ENCODE peak calls at places on chromosomes 12 and 14, in four cellular contexts. L is endothelial cell of umbilical vein, Z is IMR-90, A is K562. H is an unnamed sample.

GRCh38 chr14:97873291-97873690 is 1076.1 kb downstream of the VRK1 start:
- DNase-seq in L (no peak), Z (no peak), A (no peak), H (no peak)

GRCh38 chr12:332581-333205 is 56.4 kb downstream of the KDM5A start:
- DNase-seq in L (peak; percentile 27), Z (no peak), A (no peak), H (no peak)

GRCh38 chr12:47614521-47614920 is 91.3 kb downstream of the RPAP3 start:
- DNase-seq in L (no peak), Z (no peak), A (no peak), H (no peak)

GRCh38 chr14:105531088-105531957 is 4.9 kb downstream of the TMEM121 start:
- DNase-seq in L (no peak), Z (no peak), A (no peak), H (no peak)

GRCh38 chr14:68305738-68306137 is 486.2 kb downstream of the RAD51B start:
- DNase-seq in L (no peak), Z (no peak), A (no peak), H (no peak)

GRCh38 chr14:63302135-63302534 is 16.6 kb downstream of the GPHB5 start:
- DNase-seq in L (no peak), Z (no peak), A (no peak), H (no peak)

GRCh38 chr12:16515666-16516065 is 90.3 kb downstream of the LMO3 start:
- DNase-seq in L (no peak), Z (peak; percentile 66), A (no peak), H (no peak)

GRCh38 chr12:57016348-57016747 is at the start of gene TAC3:
- DNase-seq in L (no peak), Z (no peak), A (peak; percentile 63), H (no peak)

GRCh38 chr12:126874427-126875026 is 1392.4 kb upstream of the TMEM132C start:
- DNase-seq in L (no peak), Z (no peak), A (peak; percentile 79), H (no peak)

GRCh38 chr14:71212683-71213107 is 305.4 kb downstream of the PCNX1 start:
- DNase-seq in L (no peak), Z (peak; percentile 10), A (no peak), H (no peak)

GRCh38 chr14:67620217-67620789 is 583 bp downstream of the ARG2 start:
- DNase-seq in L (peak; percentile 31), Z (peak; percentile 7), A (no peak), H (no peak)

GRCh38 chr12:56644654-56645053 is 1.1 kb downstream of the ATP5F1B start:
- DNase-seq in L (peak; percentile 24), Z (no peak), A (no peak), H (no peak)

GRCh38 chr14:106821119-106821518 is 1294.7 kb downstream of the TMEM121 start:
- DNase-seq in L (no peak), Z (no peak), A (no peak), H (no peak)
- H3K9me1 ChIP-seq in L (no peaks in the 10 kb centered on the region), Z (no peaks in the 10 kb centered on the region), A (no peaks in the 10 kb centered on the region), H (no peaks in the 10 kb centered on the region)

GRCh38 chr14:33933386-33933934 is 17.4 kb downstream of the EGLN3 start:
- DNase-seq in L (peak; percentile 59), Z (no peak), A (no peak), H (no peak)

GRCh38 chr14:33932526-33933292 is 18.2 kb downstream of the EGLN3 start:
- DNase-seq in L (no peak), Z (no peak), A (no peak), H (no peak)

GRCh38 chr14:33934938-33935337 is 15.9 kb downstream of the EGLN3 start:
- DNase-seq in L (no peak), Z (no peak), A (no peak), H (no peak)

GRCh38 chr14:33932033-33932432 is 18.8 kb downstream of the EGLN3 start:
- DNase-seq in L (no peak), Z (no peak), A (no peak), H (no peak)

GRCh38 chr14:33934043-33934750 is 16.7 kb downstream of the EGLN3 start:
- DNase-seq in L (peak; percentile 33), Z (no peak), A (no peak), H (no peak)
- H3K9me1 ChIP-seq in L (no peaks in the 10 kb centered on the region), Z (no peaks in the 10 kb centered on the region), A (no peaks in the 10 kb centered on the region), H (no peaks in the 10 kb centered on the region)

GRCh38 chr14:93299831-93300230 is 33.0 kb downstream of the BTBD7 start:
- DNase-seq in L (no peak), Z (no peak), A (no peak), H (no peak)
- H3K9me1 ChIP-seq in L (no peaks in the 10 kb centered on the region), Z (peaks cover 14% of the 10 kb centered on the region), A (no peaks in the 10 kb centered on the region), H (peaks cover 4% of the 10 kb centered on the region)

DNA sequence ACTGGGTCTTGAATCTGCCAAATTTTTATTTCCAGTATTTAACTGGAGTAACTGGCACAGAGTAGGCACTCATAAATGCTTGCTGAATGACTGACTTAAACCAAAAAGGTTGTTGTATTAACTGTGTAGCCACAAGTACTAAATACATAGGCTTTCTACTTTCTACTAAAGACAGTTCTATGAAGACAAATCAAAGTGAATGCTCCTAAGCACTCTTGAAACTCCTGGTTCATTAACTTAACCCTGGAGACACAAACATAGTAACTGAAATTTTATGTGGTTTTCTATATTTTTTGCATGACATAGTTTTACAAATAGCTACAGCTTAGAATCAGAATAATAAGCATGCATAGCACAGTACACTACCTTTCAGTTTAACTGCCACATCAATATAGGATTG is 70.4 kb downstream of the TXNDC16 start:
- DNase-seq in L (no peak), Z (no peak), A (no peak), H (no peak)
- H3K9me1 ChIP-seq in L (no peaks in the 10 kb centered on the region), Z (no peaks in the 10 kb centered on the region), A (no peaks in the 10 kb centered on the region), H (no peaks in the 10 kb centered on the region)

GRCh38 chr12:104699489-104700194 is 242.9 kb downstream of the CHST11 start:
- DNase-seq in L (no peak), Z (peak; percentile 13), A (no peak), H (no peak)
- H3K9me1 ChIP-seq in L (no peaks in the 10 kb centered on the region), Z (peaks cover 5% of the 10 kb centered on the region), A (peaks cover 7% of the 10 kb centered on the region), H (no peaks in the 10 kb centered on the region)

GRCh38 chr12:61490732-61491498 is 769.3 kb upstream of the USP15 start:
- DNase-seq in L (no peak), Z (no peak), A (no peak), H (no peak)
- H3K9me1 ChIP-seq in L (no peaks in the 10 kb centered on the region), Z (no peaks in the 10 kb centered on the region), A (no peaks in the 10 kb centered on the region), H (no peaks in the 10 kb centered on the region)

DNA sequence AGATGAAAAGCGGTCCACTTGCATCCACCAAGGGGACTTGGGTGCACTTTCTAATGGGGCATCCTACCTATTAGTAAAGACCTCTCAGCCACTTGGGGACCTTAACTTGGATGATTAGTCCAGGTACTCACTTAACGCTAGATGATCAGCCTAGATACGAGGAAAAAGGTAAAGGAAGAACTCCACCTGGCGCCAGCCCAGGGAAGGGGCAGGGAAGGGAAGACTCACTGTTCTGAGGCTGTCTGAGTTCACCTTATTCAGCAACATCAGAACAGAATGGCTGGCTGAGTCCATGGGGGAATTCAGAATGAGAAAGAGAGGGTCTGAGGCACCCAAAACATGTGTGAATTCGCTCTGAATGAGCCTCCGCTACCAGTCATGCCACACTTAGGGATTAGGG is 7.1 kb downstream of the IL22 start:
- DNase-seq in L (no peak), Z (no peak), A (no peak), H (no peak)
- H3K9me1 ChIP-seq in L (no peaks in the 10 kb centered on the region), Z (no peaks in the 10 kb centered on the region), A (no peaks in the 10 kb centered on the region), H (no peaks in the 10 kb centered on the region)

H was measured in keratinocyte.